ENCODE peak calls at places on chromosomes 12 and 14, in ten cellular contexts. G is GM12878; X is progenitor cell of endocrine pancreas; F is astrocyte of the cerebellum; W is WTC11; H is activated gamma-delta T cell treated with Interleukin-2 at 50 U/mL for 16 hours; O is activated CD4-positive, alpha-beta T cell treated with anti-CD3 and anti-CD28 coated beads, Interleukin-2, amount 50 U/mL, for 48 hours; U is kidney glomerular epithelial cell; Z is stimulated activated CD4-positive, alpha-beta T cell treated with anti-CD3 and anti-CD28 coated beads, Interleukin-15, amount 100 ng/mL, for 1 hour; M is HT1080. C is an unnamed sample.
A peak's percentile ranks its signal among the peaks of the same experiment; 100 is the strongest.

GRCh38 chr12:110102255-110102654 is 21.9 kb upstream of the IFT81 start:
- DNase-seq in M (peak; percentile 92), H (no peak), F (peak; percentile 19), Z (no peak), O (peak; percentile 58), G (no peak), X (no peak), U (peak; percentile 27), W (peak; percentile 85), C (no peak)

GRCh38 chr12:6765634-6766581 is at the start of gene PTMS:
- DNase-seq in H (no peak), G (no peak), U (peak; percentile 81), O (peak; percentile 68), X (peak; percentile 70), F (peak; percentile 86), Z (no peak), W (peak; percentile 86), M (peak; percentile 93), C (no peak)

GRCh38 chr14:57245941-57246340 is 22.8 kb downstream of the EXOC5 start:
- DNase-seq in Z (no peak), M (no peak), U (no peak), G (no peak), X (no peak), H (no peak), O (no peak), F (no peak), W (no peak), C (no peak)

GRCh38 chr12:88298761-88299242 is 156.7 kb downstream of the TMTC3 start:
- DNase-seq in F (peak; percentile 89), M (peak; percentile 80), G (peak; percentile 31), O (peak; percentile 14), H (no peak), W (no peak), X (no peak), Z (no peak), U (peak; percentile 52), C (no peak)

GRCh38 chr12:65779091-65779642 is 45.1 kb upstream of the HMGA2 start:
- DNase-seq in W (no peak), Z (no peak), G (no peak), O (no peak), F (no peak), H (no peak), M (peak; percentile 78), X (no peak), U (peak; percentile 14), C (no peak)

GRCh38 chr14:22837059-22837749 is 819 bp downstream of the MMP14 start:
- DNase-seq in W (peak; percentile 55), U (no peak), O (peak; percentile 25), X (peak; percentile 42), Z (no peak), G (no peak), F (no peak), H (no peak), M (no peak), C (no peak)

GRCh38 chr14:71647086-71647784 is 285.0 kb upstream of the RGS6 start:
- DNase-seq in U (no peak), X (no peak), Z (no peak), M (no peak), O (no peak), W (no peak), F (no peak), G (no peak), H (no peak), C (no peak)

GRCh38 chr14:96748371-96748770 is 48.8 kb upstream of the VRK1 start:
- DNase-seq in O (no peak), X (no peak), U (no peak), G (no peak), M (no peak), F (no peak), Z (no peak), H (no peak), W (no peak), C (no peak)

GRCh38 chr12:130702966-130703732 is 12.9 kb downstream of the RIMBP2 start:
- DNase-seq in W (no peak), Z (no peak), O (no peak), G (no peak), F (no peak), H (no peak), M (no peak), X (no peak), U (no peak), C (no peak)

GRCh38 chr12:119354187-119354586 is 19.7 kb downstream of the CCDC60 start:
- DNase-seq in G (no peak), Z (no peak), W (no peak), F (no peak), X (no peak), M (no peak), O (no peak), H (no peak), U (no peak), C (no peak)

GRCh38 chr14:74582910-74583581 is 29.0 kb downstream of the LTBP2 start:
- DNase-seq in W (no peak), F (no peak), G (no peak), H (no peak), X (no peak), O (no peak), U (no peak), M (no peak), Z (no peak), C (no peak)

GRCh38 chr14:97602438-97603117 is 805.4 kb downstream of the VRK1 start:
- DNase-seq in G (no peak), W (no peak), X (no peak), F (no peak), H (peak; percentile 76), M (no peak), U (no peak), O (peak; percentile 56), Z (peak; percentile 39), C (peak; percentile 57)

GRCh38 chr12:27779416-27779815 is 617 bp upstream of the KLHL42 start:
- DNase-seq in U (no peak), W (peak; percentile 14), H (peak; percentile 3), F (no peak), O (peak; percentile 36), M (no peak), X (peak; percentile 18), Z (no peak), G (no peak), C (no peak)

GRCh38 chr12:32907898-32908476 is 11.4 kb upstream of the PKP2 start:
- DNase-seq in M (no peak), U (no peak), H (no peak), W (no peak), X (no peak), G (no peak), Z (no peak), O (no peak), F (no peak), C (no peak)

GRCh38 chr14:92507174-92507768 is 6.3 kb upstream of the RIN3 start:
- DNase-seq in O (no peak), W (no peak), Z (no peak), F (no peak), H (no peak), X (no peak), G (peak; percentile 65), U (no peak), M (no peak), C (no peak)

GRCh38 chr14:69268223-69268622 is 8.3 kb downstream of the GALNT16 start:
- DNase-seq in M (peak; percentile 42), H (no peak), U (no peak), O (no peak), G (no peak), X (no peak), F (no peak), Z (no peak), W (no peak), C (no peak)

GRCh38 chr14:93317836-93318807 is 14.7 kb downstream of the BTBD7 start:
- DNase-seq in O (no peak), X (no peak), H (no peak), F (no peak), U (no peak), M (peak; percentile 83), G (no peak), W (no peak), Z (no peak), C (no peak)

GRCh38 chr12:79615596-79616560 is 74.9 kb downstream of the PAWR start:
- DNase-seq in W (no peak), G (peak; percentile 21), O (no peak), F (no peak), M (no peak), Z (no peak), H (no peak), U (no peak), X (no peak), C (no peak)

GRCh38 chr12:120874547-120875245 is 29.5 kb downstream of the SPPL3 start:
- DNase-seq in U (no peak), G (no peak), X (no peak), F (no peak), M (no peak), W (no peak), H (no peak), Z (no peak), O (no peak), C (no peak)

GRCh38 chr14:49865431-49865859 is 12.9 kb upstream of the NEMF start:
- DNase-seq in F (peak; percentile 46), M (peak; percentile 72), Z (peak; percentile 52), W (peak; percentile 85), G (no peak), X (peak; percentile 77), U (peak; percentile 65), O (peak; percentile 90), H (peak; percentile 79), C (peak; percentile 74)

GRCh38 chr14:25113394-25113793 is 63.4 kb upstream of the STXBP6 start:
- DNase-seq in H (no peak), U (no peak), F (no peak), M (no peak), O (no peak), X (no peak), Z (no peak), W (no peak), G (no peak), C (no peak)

GRCh38 chr14:74843653-74844052 is 32.3 kb downstream of the PROX2 start:
- DNase-seq in G (no peak), W (no peak), M (no peak), Z (no peak), F (no peak), H (no peak), X (no peak), O (no peak), U (no peak), C (no peak)

GRCh38 chr14:90645842-90646443 is 170.3 kb downstream of the TTC7B start:
- DNase-seq in X (no peak), Z (no peak), F (peak; percentile 29), H (no peak), M (peak; percentile 60), O (no peak), W (peak; percentile 63), U (peak; percentile 78), G (no peak), C (no peak)

GRCh38 chr14:25032092-25032784 is 17.7 kb downstream of the STXBP6 start:
- DNase-seq in M (peak; percentile 67), H (no peak), O (peak; percentile 5), Z (no peak), W (peak; percentile 47), G (no peak), F (no peak), X (no peak), U (no peak), C (no peak)